ENCODE peak calls at places on chromosomes 1 and 21, in six cellular contexts. W is AG09319, B is neural crest cell, Z is NCI-H510A, M is neural progenitor cell, J is Daoy. E is an unnamed sample.

GRCh38 chr1:115669886-115670285 is 28.1 kb downstream of the VANGL1 start:
- DNase-seq in Z (no peak), M (no peak), W (no peak), B (no peak), J (no peak), E (no peak)

GRCh38 chr21:42613756-42614155 is 39.7 kb upstream of the PDE9A start:
- DNase-seq in J (no peak), M (no peak), Z (no peak), W (no peak), B (no peak), E (no peak)

GRCh38 chr1:107991371-107992066 is 26.5 kb upstream of the VAV3 start:
- DNase-seq in B (no peak), M (no peak), J (peak), W (no peak), Z (no peak), E (peak)

GRCh38 chr1:60963167-60963909 is 119.0 kb upstream of the NFIA start:
- DNase-seq in B (no peak), M (no peak), J (peak), W (no peak), Z (no peak), E (no peak)

GRCh38 chr1:247386217-247386616 is 29.8 kb upstream of the NLRP3 start:
- DNase-seq in W (no peak), J (no peak), B (no peak), M (no peak), Z (no peak), E (no peak)

GRCh38 chr1:220803401-220804201 is 16.9 kb downstream of the MTARC1 start:
- DNase-seq in M (peak), Z (no peak), W (no peak), B (peak), J (no peak), E (peak)

GRCh38 chr1:90720137-90720636 is 3.1 kb upstream of the BARHL2 start:
- DNase-seq in W (no peak), J (no peak), B (no peak), M (no peak), Z (no peak), E (no peak)

GRCh38 chr1:15453773-15454172 is 2.8 kb upstream of the CELA2A start:
- DNase-seq in W (no peak), J (no peak), B (no peak), Z (no peak), M (no peak), E (no peak)

GRCh38 chr1:220925707-220926106 is 46.5 kb downstream of the HLX start:
- DNase-seq in M (no peak), Z (no peak), B (no peak), J (no peak), W (no peak), E (no peak)

GRCh38 chr1:61743716-61744620 is 1.7 kb downstream of the PATJ start:
- DNase-seq in J (no peak), W (no peak), Z (no peak), B (no peak), M (no peak), E (peak)

GRCh38 chr1:225580180-225581099 is 72.5 kb downstream of the ENAH start:
- DNase-seq in M (no peak), Z (no peak), J (no peak), W (no peak), B (no peak), E (no peak)

GRCh38 chr1:21497466-21498061 is 11.7 kb upstream of the ALPL start:
- DNase-seq in J (no peak), W (no peak), M (peak), B (no peak), Z (no peak), E (peak)

GRCh38 chr21:42913461-42913860 is 12.0 kb downstream of the ERVH48-1 start:
- DNase-seq in B (no peak), Z (no peak), W (peak), M (no peak), J (no peak), E (no peak)

GRCh38 chr1:177122461-177122860 is 42.1 kb downstream of the ASTN1 start:
- DNase-seq in B (no peak), W (no peak), M (no peak), Z (no peak), J (no peak), E (no peak)

GRCh38 chr1:234691567-234691966 is 81.6 kb upstream of the IRF2BP2 start:
- DNase-seq in B (no peak), Z (no peak), W (no peak), J (no peak), M (no peak), E (no peak)

GRCh38 chr1:175783126-175783722 is 39.8 kb upstream of the TNR start:
- DNase-seq in Z (no peak), M (no peak), J (no peak), B (no peak), W (no peak), E (no peak)

GRCh38 chr1:111565079-111565478 is 54.5 kb upstream of the RAP1A start:
- DNase-seq in M (no peak), B (no peak), Z (no peak), J (peak), W (peak), E (no peak)

GRCh38 chr1:167173516-167174184 is 47.0 kb upstream of the POU2F1 start:
- DNase-seq in J (peak), B (no peak), M (peak), Z (no peak), W (no peak), E (peak)

GRCh38 chr1:170663011-170663410 is 920 bp upstream of the PRRX1 start:
- DNase-seq in Z (no peak), J (no peak), M (peak), B (no peak), W (no peak), E (peak)

GRCh38 chr1:155334980-155335379 is 14.3 kb downstream of the RUSC1 start:
- DNase-seq in M (no peak), B (no peak), W (no peak), Z (no peak), J (no peak), E (no peak)

GRCh38 chr1:95058974-95059373 is 13.8 kb downstream of the ALG14 start:
- DNase-seq in W (no peak), M (no peak), B (no peak), Z (no peak), J (no peak), E (no peak)

GRCh38 chr1:233543338-233544255 is 70.3 kb upstream of the KCNK1 start:
- DNase-seq in B (no peak), J (peak), Z (no peak), M (no peak), W (peak), E (peak)

GRCh38 chr1:201023517-201023902 is at the start of gene KIF21B:
- DNase-seq in Z (peak), J (peak), B (peak), M (peak), W (no peak), E (peak)

GRCh38 chr1:22500476-22500875 is 48.8 kb downstream of the ZBTB40 start:
- DNase-seq in W (peak), M (no peak), J (peak), Z (no peak), B (peak), E (peak)

GRCh38 chr1:32991386-32991785 is 26.8 kb upstream of the RNF19B start:
- DNase-seq in J (no peak), W (no peak), B (no peak), M (no peak), Z (no peak), E (no peak)

GRCh38 chr1:154329551-154330131 is 4.3 kb downstream of the ATP8B2 start:
- DNase-seq in W (no peak), J (no peak), Z (no peak), B (no peak), M (no peak), E (peak)

GRCh38 chr1:111955755-111956154 is 33.7 kb downstream of the KCND3 start:
- DNase-seq in Z (no peak), W (no peak), B (no peak), J (no peak), M (no peak), E (no peak)

GRCh38 chr1:168709896-168710305 is 19.1 kb downstream of the DPT start:
- DNase-seq in Z (no peak), B (no peak), M (no peak), J (peak), W (no peak), E (no peak)

GRCh38 chr1:175591083-175591743 is 152.2 kb downstream of the TNR start:
- DNase-seq in B (no peak), J (no peak), M (no peak), Z (peak), W (no peak), E (peak)

GRCh38 chr1:17196496-17197180 is 8.3 kb upstream of the PADI1 start:
- DNase-seq in B (no peak), W (no peak), M (no peak), Z (no peak), J (no peak), E (no peak)

GRCh38 chr1:25194576-25195020 is 37.7 kb downstream of the SYF2 start:
- DNase-seq in Z (no peak), W (no peak), M (no peak), J (no peak), B (no peak), E (no peak)

E was measured in mesendoderm.